ENCODE peak calls at places on chromosomes 7 and 10, in six cellular contexts. M, R, A, Z, O and S are unnamed samples.
A peak's percentile ranks its signal among the peaks of the same experiment; 100 is the strongest.

GRCh38 chr10:1978593-1978992 is 241.3 kb upstream of the ADARB2 start:
- DNase-seq in M (no peak), Z (no peak), A (no peak), O (no peak), R (no peak), S (no peak)

GRCh38 chr10:65548046-65548445 is 1377.8 kb upstream of the LRRTM3 start:
- DNase-seq in A (no peak), Z (no peak), O (no peak), R (no peak), M (no peak), S (no peak)

GRCh38 chr10:100637785-100638184 is 102.0 kb downstream of the HIF1AN start:
- DNase-seq in M (no peak), A (no peak), Z (no peak), O (no peak), R (no peak), S (no peak)

GRCh38 chr10:35843524-35844171 is 201.6 kb upstream of the FZD8 start:
- DNase-seq in M (no peak), O (no peak), A (peak; percentile 3), R (no peak), Z (no peak), S (peak; percentile 83)

GRCh38 chr7:111873963-111874693 is 311.8 kb upstream of the IMMP2L start:
- DNase-seq in M (no peak), R (no peak), A (peak; percentile 65), Z (no peak), O (no peak), S (no peak)

GRCh38 chr7:118153551-118154177 is 30.3 kb upstream of the LSM8 start:
- DNase-seq in M (no peak), A (peak; percentile 46), R (peak; percentile 9), Z (peak; percentile 76), O (no peak), S (no peak)

GRCh38 chr10:122307669-122308486 is 36.8 kb downstream of the BTBD16 start:
- DNase-seq in M (peak; percentile 66), Z (no peak), O (no peak), R (peak; percentile 39), A (peak; percentile 98), S (no peak)

GRCh38 chr7:18027628-18028027 is at the start of gene PRPS1L1:
- DNase-seq in O (no peak), M (no peak), Z (no peak), R (no peak), A (no peak), S (no peak)

GRCh38 chr10:42952358-42952757 is 124.5 kb upstream of the RET start:
- DNase-seq in R (no peak), A (no peak), O (no peak), Z (peak; percentile 31), M (no peak), S (peak; percentile 78)

GRCh38 chr7:135249901-135250300 is 16.3 kb downstream of the STRA8 start:
- DNase-seq in R (no peak), A (no peak), Z (no peak), M (no peak), O (no peak), S (no peak)

GRCh38 chr7:36047254-36047653 is 105.8 kb upstream of the EEPD1 start:
- DNase-seq in Z (no peak), A (no peak), R (no peak), M (no peak), O (no peak), S (no peak)

DNA sequence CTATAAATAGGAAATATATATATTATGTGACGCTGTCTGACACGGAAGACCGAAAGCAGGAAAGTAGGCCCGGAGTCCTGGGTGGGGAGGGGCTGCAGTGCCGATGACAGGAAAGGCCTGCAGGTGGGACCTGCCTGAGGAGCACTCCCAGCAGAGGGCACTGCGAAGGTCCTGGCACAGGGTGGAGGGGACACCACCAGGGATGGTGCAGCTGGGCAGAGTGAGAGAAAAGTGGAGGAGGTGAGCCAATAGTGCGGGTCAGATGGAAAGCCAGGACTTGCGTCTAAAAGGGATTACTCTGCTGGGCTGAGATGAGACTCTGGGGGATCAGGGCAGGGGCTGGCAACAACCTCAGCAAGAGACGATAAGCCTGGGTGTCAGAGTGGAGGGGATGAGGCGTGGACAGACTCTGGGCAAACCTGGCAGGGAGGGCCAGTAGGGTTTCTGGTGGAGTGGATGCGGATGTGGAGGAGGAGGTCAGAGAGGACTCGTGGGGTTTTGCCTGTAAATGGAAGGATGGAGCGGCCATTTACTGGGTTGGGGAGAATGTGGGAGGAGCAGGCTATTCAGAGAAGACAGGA is 118.2 kb upstream of the ZNF746 start:
- DNase-seq in R (no peak), M (no peak), Z (no peak), O (no peak), A (no peak), S (no peak)
- TF ChIP-seq CTCF in R (no peak), M (no peak), Z (no peak), O (no peak), A (no peak), S (no peak)

DNA sequence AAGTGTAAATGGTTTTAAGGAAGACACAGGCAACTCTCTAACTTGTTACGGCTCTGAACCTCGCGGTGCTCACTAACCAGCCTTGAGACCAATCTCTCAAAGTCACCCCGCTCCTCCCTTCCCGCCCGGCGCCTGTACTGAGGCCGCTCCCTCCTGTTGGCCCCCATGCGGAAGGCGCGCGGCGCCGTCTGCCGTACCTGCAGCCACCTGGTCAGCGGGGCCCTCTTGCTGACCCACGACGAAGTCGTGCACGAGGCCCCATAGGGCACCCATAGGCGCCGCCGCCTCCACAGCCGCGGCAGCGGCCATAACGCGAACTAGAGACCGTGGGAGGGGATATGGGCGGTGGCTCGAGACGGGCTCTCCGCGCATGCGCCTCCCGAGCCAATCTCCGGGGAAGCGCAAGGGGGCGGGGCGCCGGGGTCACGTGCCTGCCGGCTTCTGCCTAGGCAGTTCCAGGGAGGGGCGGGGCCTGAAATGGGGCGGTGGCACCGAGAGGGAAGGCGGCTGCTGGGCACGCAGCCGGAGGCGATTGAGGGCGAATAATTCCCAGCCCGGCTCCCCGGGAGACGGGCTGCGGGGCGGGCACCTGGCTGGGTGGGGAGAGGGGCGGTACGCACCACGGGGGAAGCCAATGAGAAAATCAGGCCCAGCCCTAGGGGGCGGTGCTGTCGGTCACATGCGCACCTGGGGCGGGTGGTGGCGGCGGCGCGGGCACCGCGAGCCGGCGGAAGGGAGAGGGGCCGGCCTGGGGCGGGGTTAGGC is at the start of gene MMS19:
- DNase-seq in M (peak; percentile 99), Z (peak; percentile 100), O (peak; percentile 99), R (peak; percentile 100), A (peak; percentile 99), S (peak; percentile 100)
- TF ChIP-seq CTCF in M (no peak), Z (peak; percentile 23), O (no peak), R (no peak), A (no peak), S (peak; percentile 25)

GRCh38 chr10:103592186-103593021 is 98.9 kb downstream of the NEURL1 start:
- DNase-seq in R (peak; percentile 84), Z (peak; percentile 38), A (peak; percentile 39), M (no peak), O (peak; percentile 33), S (no peak)
- TF ChIP-seq CTCF in R (peak; percentile 61), Z (peak; percentile 25), A (peak; percentile 72), M (peak; percentile 35), O (peak; percentile 40), S (peak; percentile 27)

GRCh38 chr10:82150123-82150900 is 275.3 kb downstream of the NRG3 start:
- DNase-seq in R (peak; percentile 5), O (no peak), A (peak; percentile 63), M (no peak), Z (peak; percentile 3), S (no peak)
- TF ChIP-seq CTCF in R (no peak), O (no peak), A (peak; percentile 52), M (no peak), Z (no peak), S (no peak)

DNA sequence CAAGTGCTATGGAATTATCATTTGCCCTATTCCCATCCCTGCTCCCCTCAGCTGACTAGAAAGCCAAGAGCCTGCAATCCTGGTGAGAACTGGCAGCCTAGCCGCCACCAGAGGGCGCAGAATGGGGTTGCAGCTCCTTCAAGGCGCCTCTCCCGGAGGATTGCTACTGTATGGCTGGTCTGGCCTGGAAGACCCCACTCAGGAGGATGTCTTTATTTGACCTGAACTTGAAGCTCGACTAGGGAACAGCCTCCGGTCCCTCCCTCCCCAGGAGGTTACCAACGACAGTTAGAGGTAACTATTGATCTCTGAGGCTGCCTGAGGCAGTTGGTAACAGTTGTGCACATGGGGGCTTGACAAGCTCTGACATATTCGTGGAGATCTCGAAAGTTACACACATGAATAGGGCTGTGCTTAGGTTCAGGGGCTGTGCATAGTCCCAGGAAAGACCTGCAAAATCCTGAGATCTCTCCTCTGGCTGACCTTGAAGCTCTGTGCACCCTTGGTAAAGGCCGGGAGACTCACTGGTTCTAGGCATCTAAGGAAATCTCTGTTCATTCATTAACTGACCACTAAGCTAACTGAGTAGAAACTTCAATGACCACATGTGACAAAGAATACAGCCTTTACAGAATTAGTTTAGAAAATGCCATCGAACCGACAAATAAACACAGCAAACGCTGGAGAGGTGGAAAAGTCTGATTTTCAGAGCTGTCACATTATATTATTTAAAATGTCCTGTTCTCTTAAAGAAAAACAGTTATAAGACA is 65.7 kb downstream of the TSPAN12 start:
- DNase-seq in Z (peak; percentile 87), O (peak; percentile 40), M (peak; percentile 7), A (peak; percentile 81), R (peak; percentile 64), S (peak; percentile 88)
- TF ChIP-seq CTCF in Z (peak; percentile 82), O (peak; percentile 81), M (peak; percentile 80), A (peak; percentile 98), R (peak; percentile 95), S (peak; percentile 30)

GRCh38 chr7:156534925-156535324 is 105.6 kb upstream of the RNF32 start:
- DNase-seq in R (no peak), A (no peak), Z (no peak), O (no peak), M (no peak), S (no peak)
- TF ChIP-seq CTCF in R (no peak), A (no peak), Z (no peak), O (no peak), M (no peak), S (no peak)

GRCh38 chr7:151007469-151007898 is 16.7 kb downstream of the NOS3 start:
- DNase-seq in Z (no peak), R (no peak), A (no peak), O (no peak), M (no peak), S (peak; percentile 85)
- TF ChIP-seq CTCF in Z (no peak), R (no peak), A (no peak), O (no peak), M (no peak), S (no peak)

GRCh38 chr7:120021085-120021484 is 251.9 kb upstream of the KCND2 start:
- DNase-seq in O (no peak), Z (no peak), A (peak; percentile 42), M (no peak), R (no peak), S (no peak)

GRCh38 chr7:120028636-120029035 is 244.3 kb upstream of the KCND2 start:
- DNase-seq in M (no peak), A (no peak), Z (no peak), R (no peak), O (no peak), S (no peak)

GRCh38 chr7:120023494-120024167 is 249.3 kb upstream of the KCND2 start:
- DNase-seq in Z (no peak), A (peak; percentile 60), R (no peak), O (no peak), M (no peak), S (no peak)
- TF ChIP-seq CTCF in Z (no peak), A (no peak), R (no peak), O (no peak), M (no peak), S (no peak)